ENCODE peak calls at places on chromosomes 1 and 21, in four cellular contexts. S is tibial artery, Z is AG10803, M is WTC11. E is an unnamed sample.

GRCh38 chr1:104132386-104132973 is 382.8 kb downstream of the AMY1C start:
- DNase-seq in S (no peak), Z (no peak), M (no peak), E (no peak)

GRCh38 chr1:45685308-45686080 is 839 bp downstream of the GPBP1L1 start:
- DNase-seq in S (no peak), Z (no peak), M (no peak), E (no peak)

GRCh38 chr1:161071886-161072371 is 2.2 kb upstream of the ARHGAP30 start:
- DNase-seq in S (no peak), Z (peak), M (peak), E (peak)

GRCh38 chr1:61641578-61642336 is 83.2 kb downstream of the TM2D1 start:
- DNase-seq in S (peak), Z (peak), M (peak), E (peak)

GRCh38 chr1:999797-1000356 is at the start of gene HES4:
- DNase-seq in S (peak), Z (peak), M (peak), E (peak)

GRCh38 chr1:67612690-67613322 is 72.2 kb upstream of the GADD45A start:
- DNase-seq in S (no peak), Z (peak), M (no peak), E (no peak)

GRCh38 chr1:63883494-63884235 is 109.8 kb downstream of the ROR1 start:
- DNase-seq in S (no peak), Z (no peak), M (no peak), E (no peak)

GRCh38 chr1:19682257-19682656 is 17.6 kb downstream of the HTR6 start:
- DNase-seq in S (no peak), Z (peak), M (no peak), E (no peak)

GRCh38 chr1:7826363-7826762 is 26.5 kb downstream of the UTS2 start:
- DNase-seq in S (no peak), Z (no peak), M (no peak), E (no peak)

GRCh38 chr1:9901148-9902059 is 8.7 kb downstream of the CTNNBIP1 start:
- DNase-seq in S (no peak), Z (no peak), M (no peak), E (no peak)

GRCh38 chr1:216983823-216984222 is 260.6 kb upstream of the ESRRG start:
- DNase-seq in S (no peak), Z (no peak), M (no peak), E (no peak)

GRCh38 chr1:3393024-3393986 is 61.2 kb upstream of the ARHGEF16 start:
- DNase-seq in S (peak), Z (no peak), M (peak), E (no peak)

GRCh38 chr1:3923378-3924185 is 23.5 kb upstream of the C1orf174 start:
- DNase-seq in S (no peak), Z (no peak), M (no peak), E (no peak)

GRCh38 chr1:169509354-169509753 is 23.6 kb upstream of the SLC19A2 start:
- DNase-seq in S (no peak), Z (no peak), M (no peak), E (no peak)

GRCh38 chr1:8816831-8817412 is 518 bp downstream of the RERE start:
- DNase-seq in S (no peak), Z (peak), M (peak), E (peak)

GRCh38 chr21:37562920-37563640 is 196.5 kb downstream of the DYRK1A start:
- DNase-seq in S (no peak), Z (no peak), M (peak), E (peak)

GRCh38 chr1:230175839-230176238 is 108.8 kb downstream of the GALNT2 start:
- DNase-seq in S (no peak), Z (no peak), M (no peak), E (no peak)

GRCh38 chr1:85577421-85578320 is 2.9 kb upstream of the CCN1 start:
- DNase-seq in S (peak), Z (no peak), M (no peak), E (peak)

GRCh38 chr1:44103270-44104131 is 15.1 kb upstream of the KLF17 start:
- DNase-seq in S (no peak), Z (no peak), M (peak), E (no peak)
- TF ChIP-seq CTCF in S (no peak), Z (no peak), M (no peak), E (no peak)

GRCh38 chr1:11858968-11859871 is 475 bp upstream of the NPPB start:
- DNase-seq in S (no peak), Z (peak), M (peak), E (peak)
- TF ChIP-seq CTCF in S (peak), Z (peak), M (no peak), E (peak)

GRCh38 chr1:37020653-37021277 is 13.6 kb downstream of the GRIK3 start:
- DNase-seq in S (no peak), Z (no peak), M (peak), E (no peak)
- TF ChIP-seq CTCF in S (no peak), Z (no peak), M (no peak), E (no peak)

GRCh38 chr1:204713541-204713940 is 28.0 kb upstream of the LRRN2 start:
- DNase-seq in S (no peak), Z (no peak), M (no peak), E (no peak)

GRCh38 chr1:204714194-204714860 is 28.8 kb upstream of the LRRN2 start:
- DNase-seq in S (no peak), Z (no peak), M (no peak), E (no peak)

GRCh38 chr1:204712718-204713430 is 27.3 kb upstream of the LRRN2 start:
- DNase-seq in S (no peak), Z (no peak), M (no peak), E (no peak)

GRCh38 chr1:204716687-204717086 is 31.1 kb upstream of the LRRN2 start:
- DNase-seq in S (no peak), Z (no peak), M (no peak), E (no peak)

DNA sequence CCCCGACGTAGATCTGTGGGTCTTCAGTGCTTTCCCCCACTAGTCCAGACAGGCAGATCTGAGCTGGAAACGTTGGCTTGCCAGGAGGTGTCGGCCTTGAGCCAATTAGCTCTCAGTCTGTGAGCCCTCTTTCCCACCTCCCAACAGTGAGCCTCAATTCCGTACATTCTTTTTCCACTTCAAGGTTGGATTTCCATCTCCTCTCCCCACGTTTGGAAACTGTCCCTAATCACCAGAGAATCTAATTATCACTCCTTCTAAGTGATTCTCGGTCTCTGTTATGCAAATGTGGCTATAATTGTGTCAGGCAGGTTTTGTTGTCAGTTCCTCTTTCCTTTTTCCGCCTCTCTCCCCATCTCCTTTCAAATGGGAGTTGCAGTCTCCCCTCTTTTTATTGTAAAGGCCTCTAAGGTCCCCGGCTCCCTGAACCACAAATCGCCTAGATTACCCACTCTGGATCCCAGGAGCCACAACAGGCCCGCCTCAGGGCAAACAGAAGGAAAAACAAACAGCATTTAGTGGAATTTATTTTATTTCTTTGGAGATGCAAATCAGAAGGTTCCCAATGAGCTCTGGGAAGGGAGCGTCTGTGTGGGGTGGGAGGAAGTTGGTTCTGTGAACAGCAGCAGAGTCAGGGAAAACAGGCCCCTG is 29.4 kb upstream of the LRRN2 start:
- DNase-seq in S (no peak), Z (no peak), M (peak), E (no peak)
- TF ChIP-seq CTCF in S (no peak), Z (no peak), M (no peak), E (no peak)

GRCh38 chr1:65445837-65446236 is 25.4 kb downstream of the LEPR start:
- DNase-seq in S (no peak), Z (no peak), M (no peak), E (no peak)

GRCh38 chr1:65444128-65444527 is 23.7 kb downstream of the LEPR start:
- DNase-seq in S (no peak), Z (no peak), M (no peak), E (no peak)

GRCh38 chr1:65449214-65449823 is 28.9 kb downstream of the LEPR start:
- DNase-seq in S (no peak), Z (no peak), M (peak), E (no peak)
- TF ChIP-seq CTCF in S (no peak), Z (no peak), M (no peak), E (no peak)

GRCh38 chr1:39129514-39129913 is 75.0 kb upstream of the MACF1 start:
- DNase-seq in S (no peak), Z (peak), M (no peak), E (no peak)
- TF ChIP-seq CTCF in S (no peak), Z (peak), M (no peak), E (peak)

E was measured in psoas muscle.